ENCODE peak calls at places on chromosomes 1 and 21, in seven cellular contexts. I is thoracic aorta; M is heart right ventricle; A is cardiac muscle cell; X is neural progenitor cell; G is uterus; R is CD4-positive, CD25-positive, alpha-beta regulatory T cell. K is an unnamed sample.

GRCh38 chr1:12184008-12184681 is 17.4 kb downstream of the TNFRSF1B start:
- DNase-seq in A (peak; percentile 96), G (peak; percentile 91), M (peak; percentile 89), I (peak; percentile 28), X (peak; percentile 61), R (no peak), K (peak; percentile 93)

GRCh38 chr1:192698731-192699130 is 62.8 kb downstream of the RGS13 start:
- DNase-seq in R (no peak), M (no peak), X (no peak), G (no peak), A (no peak), I (no peak), K (peak; percentile 36)

GRCh38 chr1:88935522-88936222 is 44.3 kb upstream of the GTF2B start:
- DNase-seq in G (no peak), A (peak; percentile 64), M (no peak), I (no peak), R (peak; percentile 55), X (peak; percentile 50), K (no peak)

GRCh38 chr1:236416165-236416564 is 22.1 kb downstream of the EDARADD start:
- DNase-seq in M (no peak), G (no peak), I (no peak), A (no peak), X (no peak), R (peak; percentile 83), K (no peak)

GRCh38 chr1:207366022-207366421 is 44.5 kb downstream of the CD55 start:
- DNase-seq in A (no peak), X (no peak), M (no peak), R (no peak), G (no peak), I (no peak), K (no peak)

GRCh38 chr1:53860967-53861411 is 22.9 kb upstream of the NDC1 start:
- DNase-seq in M (peak; percentile 28), A (peak; percentile 72), R (peak; percentile 68), I (no peak), G (peak; percentile 38), X (peak; percentile 82), K (no peak)

GRCh38 chr1:43978551-43979260 is at the start of gene B4GALT2:
- DNase-seq in G (peak; percentile 26), X (peak; percentile 69), R (no peak), I (no peak), M (no peak), A (peak; percentile 45), K (no peak)

GRCh38 chr1:242728696-242729095 is 204.2 kb upstream of the PLD5 start:
- DNase-seq in M (no peak), X (no peak), I (no peak), A (no peak), R (no peak), G (no peak), K (no peak)

GRCh38 chr1:212157252-212157651 is 121.7 kb downstream of the DTL start:
- DNase-seq in A (no peak), G (no peak), R (peak; percentile 26), I (no peak), X (no peak), M (no peak), K (no peak)

GRCh38 chr1:158520955-158521665 is 33.1 kb downstream of the OR6Y1 start:
- DNase-seq in I (no peak), X (no peak), G (no peak), A (no peak), R (no peak), M (no peak), K (no peak)

GRCh38 chr1:223556414-223557124 is 108.9 kb downstream of the CAPN8 start:
- DNase-seq in G (no peak), A (peak; percentile 32), M (no peak), R (peak; percentile 33), X (peak; percentile 72), I (no peak), K (peak; percentile 57)

GRCh38 chr1:9218917-9219316 is 15.7 kb upstream of the H6PD start:
- DNase-seq in R (no peak), X (no peak), I (no peak), G (no peak), A (no peak), M (no peak), K (no peak)

GRCh38 chr1:216778763-216779162 is 55.5 kb upstream of the ESRRG start:
- DNase-seq in A (no peak), G (no peak), M (no peak), X (no peak), I (no peak), R (no peak), K (no peak)

GRCh38 chr1:5928714-5929400 is 63.4 kb downstream of the NPHP4 start:
- DNase-seq in M (no peak), X (no peak), G (no peak), A (no peak), I (no peak), R (no peak), K (no peak)

GRCh38 chr1:83102630-83103071 is 896.3 kb downstream of the TTLL7 start:
- DNase-seq in M (no peak), X (no peak), R (no peak), I (no peak), G (no peak), A (no peak), K (no peak)

GRCh38 chr1:9822897-9823692 is 670 bp downstream of the CLSTN1 start:
- DNase-seq in I (no peak), R (peak; percentile 42), M (no peak), G (peak; percentile 54), X (peak; percentile 59), A (peak; percentile 32), K (peak; percentile 80)

GRCh38 chr1:227954163-227954850 is 6.6 kb upstream of the WNT9A start:
- DNase-seq in M (no peak), G (no peak), I (no peak), A (no peak), X (no peak), R (no peak), K (no peak)

GRCh38 chr1:6831368-6831767 is 46.1 kb downstream of the CAMTA1 start:
- DNase-seq in X (no peak), M (no peak), R (no peak), I (no peak), G (no peak), A (no peak), K (no peak)

GRCh38 chr1:39076127-39076798 is 50.1 kb downstream of the NDUFS5 start:
- DNase-seq in M (peak; percentile 54), G (peak; percentile 79), R (no peak), A (peak; percentile 91), X (no peak), I (no peak), K (no peak)

GRCh38 chr1:65020774-65021173 is 54.4 kb upstream of the JAK1 start:
- DNase-seq in G (no peak), M (no peak), X (peak; percentile 8), I (no peak), A (peak; percentile 20), R (no peak), K (no peak)

GRCh38 chr1:101235696-101236545 is 898 bp upstream of the S1PR1 start:
- DNase-seq in G (peak; percentile 38), R (peak; percentile 93), M (peak; percentile 50), I (no peak), A (peak; percentile 53), X (peak; percentile 78), K (peak; percentile 87)

GRCh38 chr21:31366825-31367224 is 22.8 kb upstream of the TIAM1 start:
- DNase-seq in A (peak; percentile 94), R (no peak), I (no peak), G (no peak), X (no peak), M (no peak), K (no peak)

GRCh38 chr1:47978486-47978885 is 18.7 kb downstream of the TRABD2B start:
- DNase-seq in X (no peak), R (no peak), G (no peak), M (no peak), I (no peak), A (no peak), K (no peak)

GRCh38 chr1:58971629-58972140 is 187.8 kb upstream of the JUN start:
- DNase-seq in A (peak; percentile 52), G (peak; percentile 61), R (no peak), M (peak; percentile 31), I (no peak), X (no peak), K (no peak)

GRCh38 chr1:109792056-109792831 is 28.5 kb upstream of the EPS8L3 start:
- DNase-seq in R (no peak), I (no peak), G (peak; percentile 77), X (peak; percentile 80), A (peak; percentile 98), M (peak; percentile 86), K (peak; percentile 81)

GRCh38 chr1:98322966-98323365 is 338.6 kb upstream of the SNX7 start:
- DNase-seq in G (no peak), M (no peak), A (peak; percentile 27), R (no peak), X (no peak), I (no peak), K (no peak)
- H3K4me1 ChIP-seq in G (no peaks in the 10 kb centered on the region), M (peaks cover 9% of the 10 kb centered on the region), A (no peaks in the 10 kb centered on the region), R (no peaks in the 10 kb centered on the region), X (no peaks in the 10 kb centered on the region), I (peaks cover 37% of the 10 kb centered on the region), K (peaks cover 44% of the 10 kb centered on the region)

GRCh38 chr1:202200669-202201068 is 7.1 kb downstream of the LGR6 start:
- DNase-seq in G (no peak), I (no peak), M (peak; percentile 51), A (no peak), X (no peak), R (no peak), K (no peak)
- H3K27me3 ChIP-seq in G (no peaks in the 10 kb centered on the region), I (no peaks in the 10 kb centered on the region), M (no peaks in the 10 kb centered on the region), A (peaks cover 22% of the 10 kb centered on the region), X (peaks cover 12% of the 10 kb centered on the region), R (no peaks in the 10 kb centered on the region), K (no peaks in the 10 kb centered on the region)

DNA sequence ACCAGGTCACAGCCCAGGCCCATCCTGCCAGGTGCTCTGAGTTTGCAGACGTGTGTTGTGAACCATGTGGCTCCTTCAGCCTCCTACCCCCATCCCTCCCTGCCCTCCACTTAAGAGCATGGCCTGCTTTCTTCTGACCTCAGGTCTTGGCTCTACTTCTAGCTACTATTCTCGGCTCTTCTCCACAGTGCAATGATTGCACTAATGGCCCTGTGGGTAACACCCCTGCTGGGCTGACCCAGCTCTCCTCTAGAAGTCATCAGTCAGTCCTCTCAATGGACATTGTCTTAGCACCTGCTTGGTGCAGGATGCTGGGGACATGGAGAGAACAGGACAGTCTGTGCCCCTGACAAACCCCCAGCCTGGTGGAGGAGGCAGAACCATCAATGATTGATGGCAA is 22.2 kb upstream of the IFFO2 start:
- DNase-seq in X (no peak), I (no peak), M (peak; percentile 23), A (no peak), R (no peak), G (no peak), K (no peak)
- H3K4me1 ChIP-seq in X (no peaks in the 10 kb centered on the region), I (no peaks in the 10 kb centered on the region), M (peaks cover 4% of the 10 kb centered on the region), A (peaks cover 5% of the 10 kb centered on the region), R (no peaks in the 10 kb centered on the region), G (no peaks in the 10 kb centered on the region), K (no peaks in the 10 kb centered on the region)

DNA sequence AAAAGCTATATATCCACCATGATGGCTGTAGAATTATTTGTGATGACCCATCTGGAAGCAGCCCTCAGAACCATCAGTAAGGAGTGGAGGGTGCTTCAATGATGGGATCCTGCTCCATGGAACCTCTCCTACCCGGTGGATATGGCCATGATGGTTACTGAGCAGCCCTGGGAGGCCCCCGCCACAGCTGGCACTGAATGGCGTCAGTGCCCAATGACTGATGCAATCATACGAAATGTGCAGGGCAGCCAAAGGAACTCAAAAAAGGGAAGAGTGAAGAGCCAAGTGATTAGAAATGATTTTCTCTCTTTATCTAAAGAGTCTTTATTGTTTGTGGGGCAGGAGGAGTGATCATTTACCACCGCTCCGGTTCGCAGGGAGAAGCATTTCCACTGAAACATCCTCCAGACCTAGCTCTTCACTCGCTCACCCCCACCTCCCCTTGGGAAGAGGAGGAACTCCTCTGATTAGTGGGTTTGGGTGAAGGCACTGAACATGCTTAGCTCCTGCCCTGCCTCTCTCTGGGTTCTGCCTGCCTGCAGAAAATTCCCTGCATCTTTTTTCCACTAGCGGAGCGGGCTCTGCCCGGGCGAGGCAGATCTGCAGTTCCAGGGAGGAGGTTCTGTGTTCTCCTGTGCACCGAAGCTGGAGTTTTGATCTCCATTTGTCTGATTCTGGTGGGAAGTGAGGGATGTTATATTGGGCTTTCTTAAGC is 260.3 kb downstream of the GRIK3 start:
- DNase-seq in I (no peak), X (no peak), A (no peak), R (no peak), M (no peak), G (no peak), K (no peak)
- H3K27me3 ChIP-seq in I (no peaks in the 10 kb centered on the region), X (no peaks in the 10 kb centered on the region), A (peaks cover 12% of the 10 kb centered on the region), R (peaks cover 5% of the 10 kb centered on the region), M (peaks cover 74% of the 10 kb centered on the region), G (no peaks in the 10 kb centered on the region), K (peaks cover 20% of the 10 kb centered on the region)